ENCODE peak calls at places on chromosome 12, in four cellular contexts. C, X, A and P are unnamed samples.

GRCh38 chr12:5318874-5319273 is 113.0 kb upstream of the NTF3 start:
- DNase-seq in C (no peak), X (no peak), A (no peak), P (no peak)

GRCh38 chr12:32558941-32559340 is 120.2 kb upstream of the DNM1L start:
- DNase-seq in C (peak), X (no peak), A (no peak), P (no peak)

GRCh38 chr12:82696543-82696942 is 9.8 kb downstream of the TMTC2 start:
- DNase-seq in C (no peak), X (no peak), A (no peak), P (no peak)

GRCh38 chr12:94141004-94141764 is 7.2 kb upstream of the PLXNC1 start:
- DNase-seq in C (no peak), X (no peak), A (no peak), P (no peak)

GRCh38 chr12:121495746-121496145 is 85.1 kb downstream of the KDM2B start:
- DNase-seq in C (no peak), X (no peak), A (no peak), P (no peak)

GRCh38 chr12:120529641-120530314 is 820 bp upstream of the COQ5 start:
- DNase-seq in C (no peak), X (peak), A (no peak), P (no peak)

GRCh38 chr12:118061876-118062791 is 1.2 kb upstream of the WSB2 start:
- DNase-seq in C (no peak), X (no peak), A (peak), P (peak)

GRCh38 chr12:97471194-97471593 is 8.6 kb downstream of the RMST start:
- DNase-seq in C (no peak), X (no peak), A (no peak), P (no peak)

GRCh38 chr12:112906712-112907414 is at the start of gene OAS1:
- DNase-seq in C (peak), X (peak), A (no peak), P (no peak)

GRCh38 chr12:73529954-73530353 is 1007.7 kb upstream of the ATXN7L3B start:
- DNase-seq in C (no peak), X (no peak), A (no peak), P (no peak)

GRCh38 chr12:104496336-104496735 is 39.6 kb downstream of the CHST11 start:
- DNase-seq in C (no peak), X (no peak), A (no peak), P (no peak)

GRCh38 chr12:46830731-46831334 is 5.0 kb upstream of the SLC38A4 start:
- DNase-seq in C (no peak), X (no peak), A (no peak), P (no peak)

GRCh38 chr12:93802293-93802692 is 125.1 kb downstream of the CRADD start:
- DNase-seq in C (no peak), X (no peak), A (no peak), P (no peak)

GRCh38 chr12:27996761-27997160 is 24.2 kb upstream of the PTHLH start:
- DNase-seq in C (no peak), X (no peak), A (no peak), P (no peak)

GRCh38 chr12:72491399-72491798 is 219.2 kb downstream of the TRHDE start:
- DNase-seq in C (no peak), X (no peak), A (no peak), P (no peak)

GRCh38 chr12:104424955-104425354 is 31.8 kb upstream of the CHST11 start:
- DNase-seq in C (no peak), X (no peak), A (no peak), P (no peak)

GRCh38 chr12:40055227-40055579 is 50.7 kb downstream of the SLC2A13 start:
- DNase-seq in C (no peak), X (no peak), A (no peak), P (no peak)

GRCh38 chr12:130138478-130138877 is 23.8 kb upstream of the FZD10 start:
- DNase-seq in C (no peak), X (no peak), A (no peak), P (no peak)

GRCh38 chr12:52091869-52092268 is 12.4 kb downstream of the SMIM41 start:
- DNase-seq in C (no peak), X (no peak), A (no peak), P (no peak)

GRCh38 chr12:116736962-116737773 is 701 bp downstream of the SPRING1 start:
- DNase-seq in C (no peak), X (no peak), A (peak), P (no peak)

GRCh38 chr12:93526786-93527428 is 45.6 kb upstream of the SOCS2 start:
- DNase-seq in C (no peak), X (peak), A (no peak), P (no peak)

GRCh38 chr12:14948672-14949071 is 10.3 kb upstream of the ERP27 start:
- DNase-seq in C (peak), X (no peak), A (no peak), P (no peak)

GRCh38 chr12:113778432-113779128 is 187.5 kb downstream of the RBM19 start:
- DNase-seq in C (no peak), X (no peak), A (no peak), P (peak)

GRCh38 chr12:117069926-117070900 is 29.0 kb downstream of the TESC start:
- DNase-seq in C (no peak), X (no peak), A (no peak), P (no peak)

GRCh38 chr12:38664661-38665269 is 240.6 kb downstream of the CPNE8 start:
- DNase-seq in C (peak), X (peak), A (no peak), P (no peak)

GRCh38 chr12:69886101-69886500 is 61.1 kb downstream of the MYRFL start:
- DNase-seq in C (no peak), X (no peak), A (no peak), P (no peak)

GRCh38 chr12:48110691-48111315 is 4.9 kb upstream of the SENP1 start:
- DNase-seq in C (no peak), X (no peak), A (no peak), P (no peak)

GRCh38 chr12:98973395-98973794 is 328.3 kb downstream of the APAF1 start:
- DNase-seq in C (no peak), X (no peak), A (no peak), P (no peak)

DNA sequence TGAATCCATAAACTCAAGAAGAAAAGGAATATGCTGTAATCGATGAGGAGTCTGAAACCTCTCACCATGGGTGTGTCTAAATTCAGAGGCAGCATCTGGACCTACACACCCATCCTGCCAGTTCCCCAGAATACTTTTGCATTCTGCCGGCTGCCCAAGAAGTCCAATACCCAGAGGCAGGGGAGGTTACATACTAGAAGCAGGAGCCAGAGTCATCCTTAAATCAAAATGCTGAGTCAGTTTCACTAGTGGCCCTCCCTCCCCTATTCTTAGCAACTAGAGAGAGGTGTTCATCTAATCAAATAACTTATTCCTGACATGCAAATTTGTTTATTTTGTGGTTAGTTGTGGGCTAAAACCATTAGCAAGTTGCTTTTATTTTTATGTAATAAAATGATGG is 8.0 kb downstream of the BHLHE41 start:
- DNase-seq in C (no peak), X (no peak), A (peak), P (no peak)
- TF ChIP-seq RAD21 in C (no peak), X (no peak), A (no peak), P (no peak)

DNA sequence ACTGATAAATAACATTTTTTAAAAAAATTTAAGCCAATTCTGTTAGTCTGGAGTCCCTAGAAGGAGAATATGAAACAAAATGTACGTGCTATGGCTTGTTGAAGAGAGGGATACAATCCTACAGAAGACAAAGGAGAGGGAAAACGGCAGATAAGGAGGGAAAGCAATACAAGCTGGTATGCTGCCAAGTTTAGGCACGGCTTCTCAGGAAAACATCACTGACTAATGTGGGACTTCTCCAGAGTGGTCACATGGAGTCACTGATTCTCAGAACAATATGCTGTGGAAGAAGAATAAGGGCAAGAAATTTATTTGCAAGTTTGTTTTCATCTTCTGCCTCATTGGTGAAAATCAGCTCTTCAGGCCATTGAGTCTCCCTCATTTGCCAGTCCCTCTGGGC is 22.9 kb upstream of the NR1H4 start:
- DNase-seq in C (no peak), X (no peak), A (no peak), P (no peak)
- TF ChIP-seq CBX5 in C (no peak), X (no peak), A (no peak), P (no peak)

GRCh38 chr12:131987552-131987951 is 37.8 kb downstream of the EP400 start:
- DNase-seq in C (no peak), X (no peak), A (no peak), P (no peak)

GRCh38 chr12:131989021-131989420 is 39.3 kb downstream of the EP400 start:
- DNase-seq in C (no peak), X (no peak), A (no peak), P (peak)

GRCh38 chr12:131986847-131987398 is 37.2 kb downstream of the EP400 start:
- DNase-seq in C (no peak), X (no peak), A (peak), P (no peak)

GRCh38 chr12:131986361-131986760 is 36.6 kb downstream of the EP400 start:
- DNase-seq in C (no peak), X (no peak), A (no peak), P (peak)

DNA sequence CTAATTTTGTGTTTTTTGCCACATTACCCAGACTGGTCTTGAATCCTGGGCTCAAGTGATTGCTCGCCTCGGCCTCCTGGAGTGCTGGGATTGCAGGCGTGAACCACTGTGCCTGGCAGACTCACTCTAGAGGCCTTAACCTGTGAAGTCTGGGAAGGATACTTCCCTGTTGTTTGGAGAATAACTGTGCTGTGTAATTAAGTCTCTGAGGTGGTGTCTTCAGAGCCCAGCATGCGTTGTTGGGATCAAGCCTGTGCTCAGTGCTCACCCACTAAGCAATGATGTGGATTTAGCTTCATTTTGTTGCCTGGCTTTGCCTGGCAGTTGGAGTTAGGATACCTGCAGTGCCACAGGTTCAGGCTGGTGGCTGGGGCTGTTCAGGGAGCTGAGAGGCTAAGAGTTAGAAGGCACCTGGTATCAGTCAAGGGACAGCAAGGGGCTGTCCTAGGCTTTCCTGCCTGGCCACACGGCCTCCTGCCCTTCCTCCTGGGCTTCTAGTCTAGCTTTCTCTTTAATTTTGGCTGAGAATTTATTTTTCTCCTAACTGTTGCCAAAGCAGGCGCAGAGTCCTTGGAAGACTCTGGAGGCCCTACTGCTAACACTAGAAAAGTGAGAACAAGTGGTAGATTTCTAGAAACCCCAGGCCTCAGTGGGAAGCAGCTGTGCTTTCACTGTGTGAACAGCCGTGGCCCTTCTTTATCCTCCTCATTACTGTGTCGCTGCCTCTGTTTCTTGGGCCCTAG is 38.5 kb downstream of the EP400 start:
- DNase-seq in C (no peak), X (no peak), A (no peak), P (no peak)
- TF ChIP-seq RAD21 in C (no peak), X (no peak), A (no peak), P (no peak)

GRCh38 chr12:64813733-64814132 is 10.7 kb upstream of the TBC1D30 start:
- DNase-seq in C (no peak), X (no peak), A (no peak), P (no peak)

GRCh38 chr12:64808110-64808509 is 16.3 kb upstream of the TBC1D30 start:
- DNase-seq in C (no peak), X (no peak), A (no peak), P (no peak)

GRCh38 chr12:64806593-64806992 is 17.9 kb upstream of the TBC1D30 start:
- DNase-seq in C (no peak), X (no peak), A (no peak), P (no peak)

GRCh38 chr12:64814432-64814831 is 10.0 kb upstream of the TBC1D30 start:
- DNase-seq in C (no peak), X (no peak), A (no peak), P (no peak)

DNA sequence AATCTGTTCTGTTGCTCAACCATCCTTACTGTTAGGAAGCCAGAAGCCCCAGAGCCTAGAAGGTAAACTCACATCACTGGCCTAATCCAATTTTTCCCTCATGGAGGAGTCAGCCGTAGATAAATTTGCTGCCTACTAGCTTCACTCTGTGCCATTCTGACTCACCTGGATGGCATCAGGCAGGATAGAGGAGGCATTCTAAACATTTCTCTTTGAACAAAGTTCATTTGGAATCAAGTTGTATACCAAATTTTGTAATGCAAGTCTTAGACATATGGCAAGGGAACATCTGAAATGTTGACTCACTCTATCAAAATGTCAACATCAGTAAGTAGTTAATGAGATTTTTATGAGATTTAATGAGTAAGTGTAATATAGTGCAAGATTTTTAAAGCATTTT is 13.6 kb upstream of the TBC1D30 start:
- DNase-seq in C (no peak), X (no peak), A (no peak), P (no peak)
- TF ChIP-seq CBX5 in C (no peak), X (no peak), A (no peak), P (no peak)

GRCh38 chr12:2834581-2835491 is at the start of gene NRIP2:
- DNase-seq in C (no peak), X (no peak), A (no peak), P (peak)
- TF ChIP-seq RAD21 in C (no peak), X (no peak), A (no peak), P (peak)

GRCh38 chr12:55068416-55069010 is 48.7 kb downstream of the NEUROD4 start:
- DNase-seq in C (no peak), X (peak), A (peak), P (no peak)
- TF ChIP-seq CBX5 in C (no peak), X (no peak), A (no peak), P (no peak)

GRCh38 chr12:42588308-42588836 is 1.2 kb downstream of the PRICKLE1 start:
- DNase-seq in C (no peak), X (no peak), A (no peak), P (no peak)
- TF ChIP-seq RAD21 in C (no peak), X (no peak), A (no peak), P (no peak)

GRCh38 chr12:57103856-57104255 is 7.3 kb downstream of the STAT6 start:
- DNase-seq in C (no peak), X (no peak), A (no peak), P (no peak)

GRCh38 chr12:57107456-57107855 is 3.7 kb downstream of the STAT6 start:
- DNase-seq in C (no peak), X (no peak), A (peak), P (no peak)

GRCh38 chr12:57106021-57106708 is 5.0 kb downstream of the STAT6 start:
- DNase-seq in C (no peak), X (no peak), A (peak), P (no peak)

GRCh38 chr12:57104292-57104910 is 6.8 kb downstream of the STAT6 start:
- DNase-seq in C (no peak), X (no peak), A (peak), P (no peak)

GRCh38 chr12:57105011-57105753 is 6.0 kb downstream of the STAT6 start:
- DNase-seq in C (no peak), X (no peak), A (peak), P (no peak)
- TF ChIP-seq CBX5 in C (no peak), X (no peak), A (no peak), P (no peak)